ENCODE peak calls at places on chromosomes 5 and 9, in five cellular contexts. D is HL-60, S is psoas muscle, N is mesenchymal stem cell, P is RWPE1. I is an unnamed sample.

GRCh38 chr5:154593091-154593490 is 115.1 kb upstream of the HAND1 start:
- DNase-seq in D (no peak), S (no peak), N (peak), P (no peak), I (no peak)

GRCh38 chr9:124480621-124480981 is 26.6 kb downstream of the NR5A1 start:
- DNase-seq in D (peak), S (peak), N (peak), P (peak), I (no peak)

GRCh38 chr5:142922223-142922952 is 152.2 kb downstream of the ARHGAP26 start:
- DNase-seq in D (no peak), S (no peak), N (peak), P (peak), I (no peak)

GRCh38 chr9:123743737-123744136 is 186.2 kb downstream of the DENND1A start:
- DNase-seq in D (no peak), S (no peak), N (no peak), P (no peak), I (no peak)

GRCh38 chr5:19369561-19369960 is 618.4 kb downstream of the CDH18 start:
- DNase-seq in D (no peak), S (no peak), N (no peak), P (no peak), I (no peak)

GRCh38 chr5:120466337-120467006 is 2.4 kb downstream of the PRR16 start:
- DNase-seq in D (no peak), S (no peak), N (peak), P (no peak), I (no peak)

GRCh38 chr9:87950296-87950695 is 24.0 kb downstream of the CDK20 start:
- DNase-seq in D (no peak), S (no peak), N (no peak), P (no peak), I (no peak)

GRCh38 chr9:124392855-124393460 is 22.3 kb downstream of the PSMB7 start:
- DNase-seq in D (peak), S (no peak), N (peak), P (peak), I (peak)

GRCh38 chr5:76145945-76146344 is 62.8 kb downstream of the SV2C start:
- DNase-seq in D (peak), S (no peak), N (no peak), P (no peak), I (no peak)

GRCh38 chr9:92740446-92740961 is 24.1 kb downstream of the BICD2 start:
- DNase-seq in D (peak), S (no peak), N (no peak), P (no peak), I (no peak)

GRCh38 chr5:54902817-54903473 is 82.4 kb downstream of the ESM1 start:
- DNase-seq in D (no peak), S (no peak), N (peak), P (no peak), I (no peak)

GRCh38 chr9:117081641-117082317 is 333.1 kb downstream of the ASTN2 start:
- DNase-seq in D (no peak), S (no peak), N (no peak), P (no peak), I (no peak)

GRCh38 chr5:136021016-136021405 is 7.8 kb upstream of the TGFBI start:
- DNase-seq in D (no peak), S (no peak), N (peak), P (no peak), I (no peak)

GRCh38 chr5:88727705-88728313 is 155.2 kb downstream of the MEF2C start:
- DNase-seq in D (no peak), S (no peak), N (peak), P (peak), I (no peak)

GRCh38 chr5:134451618-134452505 is 40.2 kb upstream of the CDKN2AIPNL start:
- DNase-seq in D (no peak), S (peak), N (peak), P (peak), I (peak)

GRCh38 chr9:78236511-78236950 is 656 bp downstream of the CEP78 start:
- DNase-seq in D (no peak), S (no peak), N (no peak), P (peak), I (no peak)

GRCh38 chr9:129887210-129888084 is 52.2 kb downstream of the USP20 start:
- DNase-seq in D (peak), S (no peak), N (peak), P (no peak), I (no peak)

GRCh38 chr5:133977858-133978257 is 9.4 kb upstream of the C5orf15 start:
- DNase-seq in D (no peak), S (no peak), N (peak), P (no peak), I (no peak)

GRCh38 chr9:109319631-109320233 is 1.1 kb downstream of the EPB41L4B start:
- DNase-seq in D (no peak), S (no peak), N (no peak), P (no peak), I (no peak)

GRCh38 chr9:117375956-117376355 is 38.9 kb downstream of the ASTN2 start:
- DNase-seq in D (no peak), S (no peak), N (no peak), P (no peak), I (no peak)

GRCh38 chr5:6202615-6203365 is 175.6 kb downstream of the MED10 start:
- DNase-seq in D (no peak), S (no peak), N (no peak), P (no peak), I (no peak)

GRCh38 chr9:121728916-121729315 is 77.5 kb downstream of the DAB2IP start:
- DNase-seq in D (no peak), S (no peak), N (no peak), P (no peak), I (no peak)

GRCh38 chr5:91219141-91219802 is 163.8 kb downstream of the ARRDC3 start:
- DNase-seq in D (peak), S (no peak), N (peak), P (peak), I (no peak)

GRCh38 chr5:63911871-63912270 is 50.4 kb downstream of the HTR1A start:
- DNase-seq in D (no peak), S (no peak), N (no peak), P (no peak), I (no peak)

GRCh38 chr5:57832873-57833272 is 350.3 kb upstream of the ACTBL2 start:
- DNase-seq in D (no peak), S (no peak), N (no peak), P (no peak), I (no peak)

GRCh38 chr5:73121109-73121443 is 701 bp downstream of the TMEM171 start:
- DNase-seq in D (no peak), S (no peak), N (no peak), P (peak), I (no peak)

GRCh38 chr9:127897194-127897692 is 2.2 kb downstream of the ST6GALNAC6 start:
- DNase-seq in D (no peak), S (peak), N (peak), P (peak), I (peak)

GRCh38 chr9:127899200-127899943 is at the start of gene ST6GALNAC6:
- DNase-seq in D (peak), S (peak), N (peak), P (peak), I (peak)

GRCh38 chr9:127898433-127899199 is 787 bp downstream of the ST6GALNAC6 start:
- DNase-seq in D (no peak), S (peak), N (peak), P (peak), I (no peak)

GRCh38 chr9:127895811-127896210 is 3.6 kb downstream of the ST6GALNAC6 start:
- DNase-seq in D (no peak), S (no peak), N (no peak), P (no peak), I (no peak)

DNA sequence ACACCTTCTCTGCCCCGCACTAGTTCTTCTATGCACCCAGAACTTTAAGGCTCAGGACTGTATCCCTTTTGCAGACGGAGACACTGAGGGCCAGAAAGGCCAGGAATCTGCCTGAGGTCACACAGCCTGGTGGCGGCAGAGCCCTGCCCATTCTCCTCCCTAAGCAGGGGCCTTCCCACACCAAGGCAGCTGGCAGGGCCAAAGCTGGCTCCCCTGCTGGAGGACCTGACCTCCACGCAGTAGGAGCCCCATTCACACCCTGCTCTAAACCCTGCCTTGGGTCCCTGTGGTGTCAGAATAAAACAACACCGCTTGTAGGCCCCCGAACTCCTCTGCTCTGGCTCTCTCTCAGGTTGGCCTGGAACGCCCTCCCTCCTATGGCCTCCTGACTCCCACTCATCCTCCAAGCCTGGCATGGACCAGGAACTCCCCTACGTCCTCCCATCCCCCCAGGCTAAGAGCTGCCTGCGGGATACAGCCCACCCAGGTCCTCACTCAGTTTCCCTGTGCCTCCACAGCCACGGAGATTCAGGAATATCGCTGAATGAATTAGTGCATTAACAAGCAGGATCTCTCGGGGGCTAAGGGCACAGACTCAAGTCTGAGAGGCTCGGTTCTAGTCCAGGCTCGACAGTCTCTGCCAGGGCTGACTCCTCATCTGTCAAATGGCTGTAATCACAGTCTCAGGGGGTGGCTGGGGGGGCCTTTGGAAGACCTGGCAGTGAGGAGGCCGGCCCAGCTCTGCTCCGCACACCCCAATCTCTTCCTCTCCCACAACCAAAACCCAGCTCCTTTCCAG is 2.8 kb downstream of the ST6GALNAC6 start:
- DNase-seq in D (no peak), S (no peak), N (no peak), P (no peak), I (no peak)
- H3K27ac ChIP-seq in D (no peak), S (peak), N (peak), P (peak), I (peak)

DNA sequence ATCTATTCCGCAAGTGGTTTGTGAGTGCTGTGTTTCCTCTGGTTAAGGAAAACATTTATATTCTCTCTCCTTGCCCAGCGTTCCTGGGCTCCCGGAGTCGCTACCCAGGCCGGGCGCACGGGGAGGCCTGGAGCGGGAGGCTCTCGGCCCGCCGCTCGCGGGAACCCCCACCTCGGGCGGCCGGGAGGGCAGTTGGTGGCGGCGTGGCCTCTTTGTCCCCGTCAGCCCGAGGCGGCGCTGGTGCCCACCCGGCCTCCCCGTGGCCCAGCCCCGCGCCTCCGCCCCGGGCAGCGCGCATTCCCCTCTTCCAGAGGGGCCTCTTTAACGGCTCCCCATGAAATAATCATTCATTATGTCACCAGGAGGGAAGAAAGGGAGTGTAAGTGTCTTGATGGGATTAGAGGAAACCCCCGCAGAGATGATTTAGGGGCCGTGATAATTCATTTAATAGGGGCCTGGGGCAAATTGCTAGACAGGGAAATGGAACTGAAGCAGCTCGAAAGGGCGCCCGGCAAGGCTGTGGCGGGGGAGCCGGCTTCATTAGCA is 181.9 kb upstream of the TBCA start:
- DNase-seq in D (no peak), S (no peak), N (no peak), P (no peak), I (no peak)
- H3K27ac ChIP-seq in D (no peak), S (no peak), N (no peak), P (no peak), I (no peak)

DNA sequence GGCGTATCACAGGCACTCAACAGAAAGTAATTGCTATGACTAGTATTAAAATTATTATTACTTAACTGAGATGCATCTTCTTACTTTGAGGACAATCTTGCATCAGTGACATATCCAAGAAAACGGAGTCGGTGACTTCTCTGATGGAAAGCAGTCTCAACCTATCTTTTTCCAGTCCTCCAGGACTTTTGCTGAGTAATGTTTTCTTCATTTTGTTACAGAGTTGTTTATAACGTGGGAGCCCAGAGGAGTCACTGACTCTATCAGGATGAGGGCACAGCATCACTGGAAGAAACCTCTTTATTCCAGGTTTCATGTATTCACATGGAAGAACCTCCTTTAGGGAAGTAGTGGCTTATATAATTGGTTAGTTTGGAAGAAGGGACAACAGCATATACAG is 51.5 kb upstream of the MELK start:
- DNase-seq in D (no peak), S (no peak), N (no peak), P (no peak), I (no peak)
- H3K27ac ChIP-seq in D (no peak), S (no peak), N (no peak), P (no peak), I (no peak)

DNA sequence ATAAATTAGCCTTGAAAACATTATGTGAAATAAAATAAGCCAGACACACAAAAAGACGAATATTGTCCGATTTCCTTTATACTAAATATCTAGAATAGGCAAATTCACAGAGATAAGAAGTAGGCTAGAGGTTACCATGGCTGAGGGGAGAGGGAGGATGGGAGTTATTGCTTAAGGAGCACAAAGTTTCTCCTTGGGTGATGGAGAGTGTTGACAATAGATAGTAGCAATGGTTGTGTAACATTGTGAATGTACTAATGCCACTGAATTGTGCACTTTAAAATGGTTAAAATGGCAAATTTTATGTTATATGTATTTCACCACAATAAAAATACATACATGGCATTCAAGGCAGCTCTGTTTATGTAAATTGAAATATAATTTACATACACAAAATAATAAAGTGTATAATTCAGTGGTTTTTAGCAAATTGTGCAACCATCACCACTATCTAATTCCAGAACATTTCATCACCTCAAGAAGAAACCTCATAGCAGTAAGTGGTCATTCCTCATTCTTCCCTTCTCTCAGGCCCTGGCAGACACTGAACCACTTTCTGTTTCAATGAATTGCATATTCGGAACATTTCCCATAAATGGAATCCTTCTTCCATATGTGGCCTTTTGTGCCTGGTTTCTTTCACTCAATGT is 59.2 kb downstream of the NDST1 start:
- DNase-seq in D (peak), S (no peak), N (peak), P (no peak), I (no peak)
- H3K27ac ChIP-seq in D (peak), S (no peak), N (no peak), P (no peak), I (no peak)

GRCh38 chr5:179836225-179837019 is 15.7 kb downstream of the SQSTM1 start:
- DNase-seq in D (no peak), S (peak), N (peak), P (peak), I (no peak)
- H3K27ac ChIP-seq in D (no peak), S (peak), N (peak), P (peak), I (no peak)

DNA sequence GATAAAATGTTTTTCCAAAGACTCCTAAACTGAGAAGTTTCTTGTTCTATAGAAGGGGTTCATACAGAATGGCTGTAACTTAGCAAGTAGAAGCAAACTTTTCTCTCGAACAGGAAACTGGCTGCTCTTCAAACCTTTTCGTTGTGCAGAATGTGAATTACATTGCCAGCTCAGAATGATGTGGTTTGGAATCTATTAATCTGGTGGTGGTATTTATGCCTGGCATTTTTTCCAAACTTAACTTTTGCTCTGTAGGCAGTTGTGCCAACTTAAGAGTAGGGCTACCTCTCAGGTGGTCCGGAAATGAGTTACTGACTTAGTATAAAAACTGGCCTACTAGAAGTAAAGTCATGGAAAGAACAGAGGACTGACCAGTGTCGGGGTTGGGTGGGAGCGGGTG is 26.6 kb upstream of the NFIB start:
- DNase-seq in D (no peak), S (no peak), N (no peak), P (no peak), I (no peak)
- H3K27ac ChIP-seq in D (no peak), S (no peak), N (no peak), P (no peak), I (no peak)

DNA sequence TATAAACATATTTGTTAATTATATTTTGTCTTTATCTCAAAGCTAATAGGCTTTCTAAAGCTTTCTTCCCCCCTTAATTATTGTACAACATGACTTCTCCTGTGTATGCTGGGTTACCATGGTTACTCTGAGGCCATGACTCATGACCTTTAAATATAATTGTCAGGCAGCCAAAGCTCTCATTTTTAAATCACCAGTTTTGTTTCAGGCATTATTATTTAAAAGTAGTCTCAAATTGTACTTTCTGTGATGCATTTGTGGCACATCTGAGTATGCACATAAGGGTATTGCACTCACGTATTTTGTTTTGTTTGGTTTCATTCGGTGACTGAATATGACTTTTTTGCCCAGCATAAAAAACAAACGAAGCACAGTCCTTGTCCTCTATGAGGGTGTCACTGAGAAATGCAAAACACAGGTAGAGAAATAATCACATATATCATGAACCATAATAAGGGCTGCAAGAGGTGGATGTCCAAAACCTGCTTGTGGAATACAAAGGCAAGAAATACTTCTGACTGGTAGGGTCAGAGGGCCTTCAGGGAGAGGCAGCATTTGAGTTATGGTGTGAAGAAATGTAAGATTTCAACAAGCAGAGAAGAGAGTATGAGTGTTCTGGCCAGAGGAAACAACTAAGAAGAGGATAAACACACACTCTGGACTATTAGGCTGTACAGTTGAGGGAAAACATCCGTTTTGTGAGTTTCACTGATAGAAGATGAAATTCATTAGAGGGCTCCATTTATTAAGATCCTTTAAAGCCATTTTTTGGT is 2.1 kb downstream of the CCDC192 start:
- DNase-seq in D (no peak), S (no peak), N (peak), P (peak), I (no peak)
- H3K27ac ChIP-seq in D (no peak), S (no peak), N (no peak), P (no peak), I (no peak)

GRCh38 chr5:71932131-71932635 is 175.1 kb upstream of the MAP1B start:
- DNase-seq in D (no peak), S (no peak), N (peak), P (no peak), I (no peak)
- H3K27ac ChIP-seq in D (no peak), S (no peak), N (no peak), P (no peak), I (peak)

GRCh38 chr5:89991592-89991991 is 418.0 kb downstream of the CETN3 start:
- DNase-seq in D (no peak), S (no peak), N (no peak), P (no peak), I (no peak)

GRCh38 chr5:89988129-89988528 is 421.4 kb downstream of the CETN3 start:
- DNase-seq in D (no peak), S (no peak), N (no peak), P (no peak), I (no peak)

GRCh38 chr5:89988998-89989690 is 420.4 kb downstream of the CETN3 start:
- DNase-seq in D (no peak), S (no peak), N (peak), P (no peak), I (no peak)

GRCh38 chr5:89992201-89992600 is 417.4 kb downstream of the CETN3 start:
- DNase-seq in D (no peak), S (no peak), N (no peak), P (no peak), I (no peak)

GRCh38 chr5:89989831-89990230 is 419.7 kb downstream of the CETN3 start:
- DNase-seq in D (no peak), S (no peak), N (no peak), P (no peak), I (no peak)
- H3K27ac ChIP-seq in D (no peak), S (no peak), N (no peak), P (no peak), I (no peak)